ENCODE peak calls at places on chromosome 12, in six cellular contexts. I, F, V, H, P and J are unnamed samples.

GRCh38 chr12:101490286-101490920 is 15.3 kb downstream of the SPIC start:
- DNase-seq in I (no peak), F (no peak), V (no peak), H (peak; percentile 16), P (no peak), J (no peak)

GRCh38 chr12:2323538-2324261 is 270.9 kb downstream of the CACNA1C start:
- DNase-seq in I (no peak), F (peak; percentile 68), V (no peak), H (no peak), P (no peak), J (no peak)

GRCh38 chr12:62292761-62293446 is 32.7 kb downstream of the USP15 start:
- DNase-seq in I (no peak), F (no peak), V (peak; percentile 6), H (no peak), P (no peak), J (no peak)

GRCh38 chr12:55034218-55034617 is 14.4 kb downstream of the NEUROD4 start:
- DNase-seq in I (no peak), F (no peak), V (no peak), H (no peak), P (no peak), J (no peak)

GRCh38 chr12:124002021-124002640 is 29.1 kb downstream of the ZNF664 start:
- DNase-seq in I (no peak), F (peak; percentile 72), V (no peak), H (no peak), P (no peak), J (no peak)

GRCh38 chr12:12216349-12217017 is 50.4 kb downstream of the LRP6 start:
- DNase-seq in I (no peak), F (no peak), V (no peak), H (no peak), P (no peak), J (no peak)

GRCh38 chr12:98587084-98587483 is 6.4 kb upstream of the SLC25A3 start:
- DNase-seq in I (no peak), F (no peak), V (no peak), H (no peak), P (no peak), J (no peak)

GRCh38 chr12:16581416-16581815 is 24.5 kb downstream of the LMO3 start:
- DNase-seq in I (no peak), F (no peak), V (no peak), H (no peak), P (no peak), J (no peak)

GRCh38 chr12:2959508-2960431 is 573 bp downstream of the TEAD4 start:
- DNase-seq in I (no peak), F (peak; percentile 71), V (peak; percentile 84), H (peak; percentile 47), P (peak; percentile 82), J (no peak)

GRCh38 chr12:106487664-106488063 is 95.1 kb upstream of the RFX4 start:
- DNase-seq in I (no peak), F (no peak), V (no peak), H (no peak), P (no peak), J (no peak)

GRCh38 chr12:467591-467990 is 7.9 kb downstream of the B4GALNT3 start:
- DNase-seq in I (no peak), F (no peak), V (no peak), H (no peak), P (no peak), J (no peak)

GRCh38 chr12:108559748-108560147 is 1.2 kb downstream of the SART3 start:
- DNase-seq in I (no peak), F (no peak), V (no peak), H (peak; percentile 23), P (no peak), J (no peak)
- TF ChIP-seq CTCF in I (peak; percentile 15), F (no peak), V (no peak), H (no peak), P (no peak), J (no peak)

GRCh38 chr12:118358008-118358359 is 14.7 kb downstream of the TAOK3 start:
- DNase-seq in I (no peak), F (no peak), V (no peak), H (no peak), P (no peak), J (no peak)

GRCh38 chr12:118356809-118357326 is 15.8 kb downstream of the TAOK3 start:
- DNase-seq in I (peak; percentile 54), F (peak; percentile 79), V (no peak), H (no peak), P (no peak), J (no peak)

GRCh38 chr12:118358607-118359540 is 13.8 kb downstream of the TAOK3 start:
- DNase-seq in I (no peak), F (no peak), V (no peak), H (no peak), P (no peak), J (no peak)

GRCh38 chr12:118355838-118356237 is 16.9 kb downstream of the TAOK3 start:
- DNase-seq in I (no peak), F (no peak), V (no peak), H (no peak), P (no peak), J (no peak)

GRCh38 chr12:118357327-118358007 is 15.2 kb downstream of the TAOK3 start:
- DNase-seq in I (no peak), F (peak; percentile 74), V (no peak), H (no peak), P (no peak), J (peak; percentile 30)
- TF ChIP-seq CTCF in I (no peak), F (no peak), V (no peak), H (peak; percentile 19), P (no peak), J (peak; percentile 59)

GRCh38 chr12:51238510-51239334 is at the start of gene DAZAP2:
- DNase-seq in I (peak; percentile 85), F (peak; percentile 94), V (peak; percentile 98), H (peak; percentile 96), P (peak; percentile 98), J (peak; percentile 91)
- TF ChIP-seq CTCF in I (peak; percentile 20), F (peak; percentile 47), V (peak; percentile 8), H (no peak), P (peak; percentile 27), J (no peak)

GRCh38 chr12:65311260-65311659 is 32.8 kb downstream of the MSRB3 start:
- DNase-seq in I (no peak), F (no peak), V (no peak), H (no peak), P (no peak), J (no peak)

GRCh38 chr12:65308001-65308400 is 29.5 kb downstream of the MSRB3 start:
- DNase-seq in I (no peak), F (peak; percentile 32), V (no peak), H (no peak), P (no peak), J (no peak)

GRCh38 chr12:65308601-65309071 is 30.2 kb downstream of the MSRB3 start:
- DNase-seq in I (no peak), F (peak; percentile 72), V (no peak), H (no peak), P (no peak), J (no peak)

GRCh38 chr12:65318186-65318685 is 39.8 kb downstream of the MSRB3 start:
- DNase-seq in I (no peak), F (no peak), V (no peak), H (no peak), P (no peak), J (no peak)

GRCh38 chr12:65313704-65314317 is 35.3 kb downstream of the MSRB3 start:
- DNase-seq in I (no peak), F (peak; percentile 60), V (no peak), H (no peak), P (no peak), J (no peak)
- TF ChIP-seq CTCF in I (peak; percentile 55), F (peak; percentile 45), V (no peak), H (peak; percentile 46), P (peak; percentile 27), J (no peak)

GRCh38 chr12:109588461-109589239 is 15.1 kb downstream of the MVK start:
- DNase-seq in I (no peak), F (no peak), V (peak; percentile 76), H (no peak), P (no peak), J (no peak)
- TF ChIP-seq CTCF in I (no peak), F (no peak), V (no peak), H (no peak), P (no peak), J (no peak)

DNA sequence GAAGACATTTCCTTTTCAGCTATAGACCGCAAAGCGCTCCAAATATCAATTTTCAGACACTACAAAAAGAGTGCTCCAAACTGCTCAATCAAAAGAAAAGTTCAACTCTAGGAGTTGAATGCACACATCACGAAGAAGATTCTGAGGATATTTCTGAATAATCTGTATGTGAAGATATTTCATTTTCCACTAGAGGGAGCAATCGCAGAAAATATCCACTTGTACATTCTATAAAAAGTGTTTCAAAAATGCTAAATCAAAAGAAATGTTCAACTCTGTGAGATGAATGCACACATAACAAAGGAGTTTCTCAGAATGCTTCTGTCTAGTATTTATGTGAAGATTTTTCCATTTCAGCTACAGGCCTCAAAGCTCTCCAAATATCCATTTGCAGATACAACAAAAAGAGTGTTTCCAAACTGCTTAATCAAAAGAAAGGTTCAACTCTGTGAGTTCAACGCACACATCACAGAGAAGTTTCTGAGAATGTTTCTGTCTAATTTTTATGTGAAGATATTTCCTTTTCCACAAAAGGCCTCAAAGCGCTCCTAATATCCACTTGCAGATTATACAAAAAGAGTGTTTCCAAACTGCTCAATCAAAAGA is 643.8 kb upstream of the ALG10B start:
- DNase-seq in I (no peak), F (peak; percentile 4), V (no peak), H (no peak), P (no peak), J (no peak)
- TF ChIP-seq CTCF in I (no peak), F (peak; percentile 13), V (no peak), H (peak; percentile 62), P (no peak), J (no peak)

GRCh38 chr12:96617178-96617577 is 127.8 kb downstream of the CFAP54 start:
- DNase-seq in I (no peak), F (no peak), V (no peak), H (no peak), P (no peak), J (no peak)
- TF ChIP-seq CTCF in I (peak; percentile 17), F (no peak), V (no peak), H (no peak), P (no peak), J (no peak)

GRCh38 chr12:72141381-72141780 is 130.8 kb upstream of the TRHDE start:
- DNase-seq in I (no peak), F (peak; percentile 3), V (no peak), H (no peak), P (no peak), J (no peak)
- TF ChIP-seq CTCF in I (peak; percentile 41), F (peak; percentile 2), V (no peak), H (peak; percentile 35), P (no peak), J (no peak)